ENCODE peak calls at places on chromosomes 3 and 15, in eight cellular contexts. C, Q, O, G, K, X, E and T are unnamed samples.

GRCh38 chr15:28003302-28004037 is 95.6 kb downstream of the OCA2 start:
- DNase-seq in G (peak; percentile 31), E (no peak), X (no peak), O (no peak), Q (no peak), C (no peak), K (no peak), T (no peak)

GRCh38 chr3:9715764-9716437 is 12.3 kb downstream of the CPNE9 start:
- DNase-seq in C (no peak), E (peak; percentile 74), O (peak; percentile 78), K (peak; percentile 84), Q (peak; percentile 85), X (peak; percentile 68), G (peak; percentile 94), T (peak; percentile 36)

GRCh38 chr3:169710619-169711018 is 47.1 kb upstream of the MECOM start:
- DNase-seq in K (no peak), C (no peak), E (no peak), G (no peak), X (no peak), O (no peak), Q (no peak), T (no peak)

GRCh38 chr15:29092376-29093064 is 177.1 kb downstream of the NSMCE3 start:
- DNase-seq in E (peak; percentile 41), Q (no peak), O (no peak), G (no peak), K (peak; percentile 2), X (no peak), C (no peak), T (no peak)

GRCh38 chr3:49616491-49616941 is 57.6 kb upstream of the APEH start:
- DNase-seq in K (no peak), X (no peak), O (no peak), E (no peak), C (no peak), G (no peak), Q (no peak), T (no peak)

GRCh38 chr3:17151598-17152373 is 267.0 kb downstream of the PLCL2 start:
- DNase-seq in X (peak; percentile 58), E (no peak), O (no peak), C (peak; percentile 1), G (peak; percentile 85), Q (no peak), K (no peak), T (no peak)

GRCh38 chr3:148075829-148076716 is 621.6 kb upstream of the AGTR1 start:
- DNase-seq in G (peak; percentile 50), K (no peak), O (peak; percentile 62), E (no peak), C (no peak), Q (no peak), X (no peak), T (peak; percentile 17)

GRCh38 chr3:12154151-12154550 is 4.6 kb downstream of the TIMP4 start:
- DNase-seq in K (no peak), Q (no peak), G (no peak), C (no peak), O (no peak), X (no peak), E (no peak), T (no peak)

DNA sequence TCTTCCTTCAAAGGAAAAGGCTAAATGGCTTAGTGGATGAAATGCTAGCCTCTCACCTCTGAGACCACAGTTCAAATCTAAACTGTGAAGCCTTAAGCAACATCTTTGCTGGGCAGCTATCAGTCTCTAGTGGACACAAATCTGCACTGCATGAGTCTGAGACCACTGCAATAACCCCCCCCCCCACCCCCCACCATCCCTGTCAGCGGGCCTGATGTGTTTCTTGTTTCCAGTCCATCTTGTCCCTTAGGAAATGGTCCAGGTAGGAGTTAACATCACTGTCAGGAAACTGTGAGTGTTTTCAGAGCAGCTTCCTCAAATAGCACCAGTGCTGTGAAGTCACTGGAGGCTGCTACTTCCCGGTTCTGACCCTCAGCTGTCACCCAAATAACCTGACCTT is 140.6 kb upstream of the TMCO5A start:
- DNase-seq in X (no peak), Q (no peak), O (no peak), E (no peak), C (no peak), K (no peak), G (no peak), T (no peak)
- TF ChIP-seq CTCF in X (no peak), Q (no peak), O (no peak), E (no peak), C (no peak), K (no peak), G (no peak), T (no peak)

GRCh38 chr3:107082527-107082926 is 294.7 kb upstream of the CCDC54 start:
- DNase-seq in C (no peak), E (no peak), O (no peak), K (no peak), G (no peak), Q (no peak), X (no peak), T (no peak)
- H3K27ac ChIP-seq in C (no peak overlapping the region), E (no peak overlapping the region), O (no peak overlapping the region), K (no peak overlapping the region), G (no peak overlapping the region), Q (no peak overlapping the region), X (no peak overlapping the region), T (no peak overlapping the region)

GRCh38 chr15:76905013-76905839 is at the start of gene SCAPER:
- DNase-seq in G (peak; percentile 95), K (peak; percentile 93), O (peak; percentile 91), C (peak; percentile 54), E (peak; percentile 87), X (peak; percentile 96), Q (peak; percentile 94), T (peak; percentile 95)
- TF ChIP-seq POLR2A in G (peak; percentile 47), K (peak; percentile 78), O (peak; percentile 41), C (peak; percentile 80), E (peak; percentile 36), X (peak; percentile 48), Q (peak; percentile 87), T (no peak)

GRCh38 chr3:4743371-4743770 is 235.9 kb upstream of the BHLHE40 start:
- DNase-seq in G (no peak), E (no peak), C (no peak), X (no peak), O (no peak), Q (no peak), K (no peak), T (no peak)
- TF ChIP-seq CTCF in G (no peak), E (no peak), C (no peak), X (no peak), O (no peak), Q (no peak), K (no peak), T (no peak)

DNA sequence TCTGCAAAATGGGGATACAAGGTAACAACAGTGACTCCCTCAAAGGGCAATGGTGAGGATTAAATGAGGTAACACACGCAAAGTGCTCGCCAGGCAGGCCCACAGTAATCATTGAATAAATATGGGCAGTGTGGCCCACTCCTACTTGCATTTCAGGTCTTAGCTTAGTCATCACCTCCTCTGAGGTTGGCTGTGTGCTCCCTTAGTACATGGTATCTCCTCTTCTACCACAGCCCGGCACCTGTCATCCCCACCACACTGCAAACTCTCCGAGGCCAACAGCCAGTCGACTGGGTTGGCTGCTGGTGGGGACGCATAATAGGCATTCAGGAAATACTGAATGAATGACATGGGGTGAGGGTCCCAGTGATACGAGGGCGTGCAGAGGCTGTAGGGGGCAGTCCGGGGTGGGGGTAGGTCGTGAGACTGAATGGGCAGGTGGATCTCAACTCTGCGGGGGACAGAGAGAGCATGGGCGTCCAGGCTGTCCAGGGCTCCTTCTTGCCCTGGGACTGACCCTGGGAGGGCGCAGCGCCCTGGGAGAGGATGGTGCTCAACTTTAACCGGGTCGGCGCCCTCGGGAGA is 375 bp upstream of the MYZAP start:
- DNase-seq in G (no peak), X (no peak), C (no peak), Q (no peak), E (no peak), K (peak; percentile 82), O (no peak), T (no peak)
- H3K27ac ChIP-seq in G (no peak overlapping the region), X (peak overlapping the region; percentile 91), C (peak overlapping the region; percentile 79), Q (peak overlapping the region; percentile 77), E (peak overlapping the region; percentile 88), K (peak overlapping the region; percentile 90), O (peak overlapping the region; percentile 54), T (no peak overlapping the region)

DNA sequence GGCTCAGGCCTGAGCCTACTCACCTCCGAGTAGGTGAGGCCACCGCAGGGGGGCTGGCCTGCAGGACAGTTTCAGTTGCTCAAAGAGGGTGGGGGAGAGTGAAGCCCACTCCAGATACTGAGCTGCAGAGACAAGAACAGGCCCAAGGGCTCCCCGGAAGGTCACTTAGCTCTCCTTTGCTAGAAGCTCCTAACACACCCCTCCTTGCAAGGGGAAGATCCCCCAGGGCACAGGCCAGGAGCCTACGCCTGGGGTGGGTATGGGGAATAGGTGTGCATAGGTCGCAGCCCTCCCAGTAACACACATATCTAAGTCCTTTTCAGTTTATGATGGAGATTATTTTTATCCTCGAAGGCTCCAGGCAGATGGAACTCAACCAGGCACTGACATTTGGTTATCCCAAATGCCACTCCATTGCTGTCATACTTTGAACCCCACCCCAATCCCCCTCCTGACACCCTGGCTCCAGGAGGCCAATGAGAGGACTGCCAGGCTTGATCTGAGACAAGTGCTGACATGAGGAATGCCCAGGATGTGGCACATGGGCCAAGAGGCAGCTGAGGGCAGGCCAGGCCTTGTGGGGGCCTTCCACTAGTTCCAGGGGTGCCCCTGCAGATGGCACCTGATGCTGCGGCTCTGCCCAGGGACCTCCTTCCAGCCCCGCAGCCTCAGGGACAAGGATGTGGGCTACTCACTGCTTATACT is 1.1 kb upstream of the MUSTN1 start:
- DNase-seq in G (no peak), K (no peak), X (no peak), Q (no peak), C (no peak), O (no peak), E (no peak), T (no peak)
- TF ChIP-seq POLR2A in G (no peak), K (no peak), X (no peak), Q (no peak), C (no peak), O (no peak), E (no peak), T (no peak)

GRCh38 chr3:79086514-79086913 is 681.3 kb downstream of the ROBO1 start:
- DNase-seq in C (no peak), X (no peak), G (peak; percentile 65), O (peak; percentile 63), Q (peak; percentile 49), E (no peak), K (peak; percentile 40), T (peak; percentile 72)
- TF ChIP-seq CTCF in C (peak; percentile 79), X (peak; percentile 70), G (peak; percentile 73), O (peak; percentile 61), Q (peak; percentile 59), E (peak; percentile 18), K (peak; percentile 61), T (no peak)